ENCODE peak calls at places on chromosomes 5 and 9, in eight cellular contexts. Q is K562, F is endodermal cell, E is dorsolateral prefrontal cortex, P is mucosa of descending colon, Y is body of pancreas, H is mammary epithelial cell, W is A549. R is an unnamed sample.

GRCh38 chr5:45411971-45412612 is 284.1 kb downstream of the HCN1 start:
- DNase-seq in Q (no peak), F (no peak), E (no peak), P (no peak), Y (no peak), H (no peak), W (no peak), R (peak; percentile 61)

GRCh38 chr5:96687812-96688453 is 25.8 kb downstream of the CAST start:
- DNase-seq in Q (peak; percentile 66), F (no peak), E (no peak), P (no peak), Y (no peak), H (no peak), W (peak; percentile 72), R (peak; percentile 18)

GRCh38 chr5:5886812-5887486 is 464.5 kb downstream of the ICE1 start:
- DNase-seq in Q (peak; percentile 70), F (peak; percentile 89), E (no peak), P (peak; percentile 47), Y (peak; percentile 44), H (no peak), W (peak; percentile 14), R (no peak)

GRCh38 chr5:53503819-53504218 is 23.4 kb downstream of the FST start:
- DNase-seq in Q (no peak), F (no peak), E (no peak), P (no peak), Y (no peak), H (no peak), W (no peak), R (no peak)

GRCh38 chr9:28056006-28056405 is 482.7 kb upstream of the C9orf72 start:
- DNase-seq in Q (no peak), F (no peak), E (no peak), P (no peak), Y (no peak), H (no peak), W (no peak), R (no peak)

GRCh38 chr5:74863726-74864125 is 2.5 kb downstream of the FAM169A start:
- DNase-seq in Q (no peak), F (no peak), E (no peak), P (no peak), Y (no peak), H (peak; percentile 38), W (no peak), R (no peak)

GRCh38 chr5:111016801-111017200 is 54.7 kb upstream of the TSLP start:
- DNase-seq in Q (no peak), F (no peak), E (no peak), P (no peak), Y (no peak), H (peak; percentile 56), W (no peak), R (no peak)

GRCh38 chr5:65914644-65915196 is 11.7 kb upstream of the ERBIN start:
- DNase-seq in Q (no peak), F (no peak), E (no peak), P (no peak), Y (no peak), H (no peak), W (no peak), R (no peak)

GRCh38 chr5:10524376-10525123 is 39.3 kb upstream of the ANKRD33B start:
- DNase-seq in Q (no peak), F (no peak), E (peak; percentile 80), P (no peak), Y (no peak), H (no peak), W (peak; percentile 39), R (no peak)

GRCh38 chr9:1053848-1054365 is 3.8 kb downstream of the DMRT2 start:
- DNase-seq in Q (no peak), F (no peak), E (no peak), P (no peak), Y (no peak), H (no peak), W (no peak), R (no peak)

GRCh38 chr9:3360245-3360644 is 165.6 kb downstream of the RFX3 start:
- DNase-seq in Q (no peak), F (no peak), E (no peak), P (no peak), Y (no peak), H (no peak), W (no peak), R (no peak)

DNA sequence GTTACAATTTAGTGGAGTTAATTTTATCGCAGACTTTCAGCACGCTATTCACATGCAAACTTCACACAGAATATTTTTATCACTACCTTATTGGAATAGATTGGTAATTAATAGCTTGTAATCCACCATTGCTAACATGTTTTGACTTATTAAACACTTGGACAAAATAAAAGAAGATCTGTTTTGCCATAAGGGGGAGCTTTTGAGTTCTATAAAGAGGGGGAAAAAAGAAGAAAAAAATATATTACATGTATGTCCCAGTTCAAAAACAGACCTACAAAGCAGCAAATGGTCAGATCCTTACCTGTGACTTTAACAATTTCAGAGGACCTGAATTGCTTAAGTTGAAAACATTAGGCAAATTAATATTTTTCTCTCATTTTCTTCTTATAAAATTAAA is 1.2 kb upstream of the PAPPA start:
- DNase-seq in Q (no peak), F (no peak), E (no peak), P (no peak), Y (no peak), H (peak; percentile 19), W (no peak), R (no peak)
- H3K4me3 ChIP-seq in Q (no peak overlapping the region), F (no peak overlapping the region), E (no peak overlapping the region), P (no peak overlapping the region), Y (no peak overlapping the region), H (no peak overlapping the region), W (peak overlapping the region; percentile 87), R (no peak overlapping the region)

GRCh38 chr9:92507496-92507895 is 25.2 kb upstream of the ASPN start:
- DNase-seq in Q (no peak), F (no peak), E (no peak), P (no peak), Y (no peak), H (no peak), W (no peak), R (no peak)

GRCh38 chr9:92506184-92506857 is 24.0 kb upstream of the ASPN start:
- DNase-seq in Q (no peak), F (no peak), E (no peak), P (no peak), Y (no peak), H (peak; percentile 94), W (peak; percentile 61), R (peak; percentile 61)

GRCh38 chr9:92504881-92505280 is 22.6 kb upstream of the ASPN start:
- DNase-seq in Q (no peak), F (no peak), E (no peak), P (no peak), Y (no peak), H (peak; percentile 46), W (no peak), R (no peak)

GRCh38 chr9:92508018-92508417 is 25.7 kb upstream of the ASPN start:
- DNase-seq in Q (no peak), F (no peak), E (no peak), P (no peak), Y (no peak), H (no peak), W (no peak), R (no peak)

GRCh38 chr9:92507005-92507404 is 24.7 kb upstream of the ASPN start:
- DNase-seq in Q (no peak), F (no peak), E (no peak), P (no peak), Y (no peak), H (no peak), W (no peak), R (no peak)
- TF ChIP-seq CTCF in Q (peak; percentile 23), F (peak; percentile 34), E (no peak), P (no peak), Y (no peak), H (no peak), W (no peak), R (no peak)

GRCh38 chr5:119332978-119333401 is 22.8 kb upstream of the TNFAIP8 start:
- DNase-seq in Q (no peak), F (no peak), E (no peak), P (no peak), Y (no peak), H (peak; percentile 77), W (no peak), R (no peak)
- H3K4me3 ChIP-seq in Q (no peak overlapping the region), F (no peak overlapping the region), E (no peak overlapping the region), P (no peak overlapping the region), Y (no peak overlapping the region), H (peak overlapping the region; percentile 1), W (no peak overlapping the region), R (no peak overlapping the region)

DNA sequence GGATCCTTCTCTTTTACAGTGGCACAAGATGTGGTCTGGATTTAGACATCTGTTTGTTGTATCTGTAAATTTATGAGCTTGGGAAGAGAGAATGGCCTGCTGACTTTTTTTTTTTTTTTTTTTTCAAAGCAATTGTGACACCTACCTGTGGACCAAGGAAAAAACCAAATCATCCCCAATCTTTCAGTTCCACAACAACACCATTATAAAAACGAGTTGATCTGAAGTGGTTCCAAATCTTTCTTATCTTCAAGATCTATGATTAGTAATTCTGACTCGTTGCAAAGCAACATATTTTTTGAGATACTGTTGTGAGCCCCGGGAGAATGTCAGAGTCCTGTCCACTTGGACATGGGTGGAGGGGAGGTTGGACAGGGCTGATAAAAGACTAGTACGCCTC is 4.8 kb downstream of the IRX2 start:
- DNase-seq in Q (no peak), F (peak; percentile 35), E (no peak), P (no peak), Y (no peak), H (peak; percentile 84), W (no peak), R (no peak)
- TF ChIP-seq CTCF in Q (no peak), F (peak; percentile 49), E (no peak), P (no peak), Y (no peak), H (peak; percentile 30), W (peak; percentile 19), R (no peak)

GRCh38 chr5:88888799-88889164 is 5.8 kb upstream of the MEF2C start:
- DNase-seq in Q (no peak), F (no peak), E (no peak), P (no peak), Y (no peak), H (no peak), W (no peak), R (no peak)
- H3K4me3 ChIP-seq in Q (no peak overlapping the region), F (peak overlapping the region; percentile 77), E (peak overlapping the region; percentile 72), P (no peak overlapping the region), Y (no peak overlapping the region), H (no peak overlapping the region), W (no peak overlapping the region), R (peak overlapping the region; percentile 65)

GRCh38 chr5:565782-566445 is 41.7 kb upstream of the SLC9A3 start:
- DNase-seq in Q (no peak), F (peak; percentile 73), E (no peak), P (no peak), Y (no peak), H (no peak), W (no peak), R (no peak)

GRCh38 chr5:568809-569208 is 43.3 kb upstream of the CEP72 start:
- DNase-seq in Q (no peak), F (no peak), E (no peak), P (no peak), Y (no peak), H (no peak), W (no peak), R (no peak)

GRCh38 chr5:568061-568781 is 43.9 kb upstream of the CEP72 start:
- DNase-seq in Q (no peak), F (peak; percentile 31), E (no peak), P (no peak), Y (no peak), H (no peak), W (no peak), R (no peak)

GRCh38 chr5:567664-568060 is 43.4 kb upstream of the SLC9A3 start:
- DNase-seq in Q (no peak), F (no peak), E (no peak), P (no peak), Y (no peak), H (no peak), W (no peak), R (no peak)

GRCh38 chr5:566636-567309 is 42.5 kb upstream of the SLC9A3 start:
- DNase-seq in Q (peak; percentile 49), F (no peak), E (no peak), P (no peak), Y (no peak), H (no peak), W (no peak), R (no peak)
- TF ChIP-seq CTCF in Q (no peak), F (no peak), E (no peak), P (no peak), Y (no peak), H (no peak), W (no peak), R (no peak)

R was measured in retinal pigment epithelial cell.